ENCODE peak calls at places on chromosomes 7 and 10, in four cellular contexts. V is CD4-positive, alpha-beta memory T cell; F is sigmoid colon; O is NCI-H1436. M is an unnamed sample.

GRCh38 chr10:102781921-102782542 is 38.3 kb downstream of the WBP1L start:
- DNase-seq in O (no peak), F (no peak), V (no peak), M (no peak)

GRCh38 chr10:69911571-69912528 is 110.1 kb downstream of the COL13A1 start:
- DNase-seq in O (no peak), V (no peak), F (peak), M (no peak)

GRCh38 chr10:50992972-50993766 is 81.1 kb upstream of the PRKG1 start:
- DNase-seq in O (no peak), F (no peak), V (no peak), M (no peak)

GRCh38 chr7:76294344-76295024 is 8.0 kb upstream of the HSPB1 start:
- DNase-seq in F (peak), V (no peak), O (peak), M (peak)

GRCh38 chr7:91473619-91474018 is 209.4 kb downstream of the FZD1 start:
- DNase-seq in F (no peak), O (no peak), V (no peak), M (no peak)

GRCh38 chr10:43160067-43160918 is 22.0 kb downstream of the CSGALNACT2 start:
- DNase-seq in F (no peak), O (no peak), V (no peak), M (peak)

GRCh38 chr7:4834601-4835397 is 27.0 kb downstream of the PAPOLB start:
- DNase-seq in O (no peak), V (no peak), F (peak), M (no peak)

GRCh38 chr7:1741751-1742554 is 71.9 kb downstream of the ELFN1 start:
- DNase-seq in O (no peak), V (peak), F (no peak), M (no peak)

GRCh38 chr10:128539784-128540759 is 413.8 kb upstream of the MKI67 start:
- DNase-seq in O (no peak), F (no peak), V (no peak), M (no peak)

GRCh38 chr7:112143567-112143966 is 62.6 kb downstream of the DOCK4 start:
- DNase-seq in O (no peak), F (no peak), V (no peak), M (no peak)

GRCh38 chr10:131146790-131147189 is 164.7 kb downstream of the TCERG1L start:
- DNase-seq in V (no peak), F (no peak), O (no peak), M (no peak)

GRCh38 chr7:7183061-7183832 is 903 bp downstream of the C1GALT1 start:
- DNase-seq in O (peak), V (no peak), F (peak), M (peak)

GRCh38 chr10:83764681-83765080 is 374.6 kb upstream of the GHITM start:
- DNase-seq in V (no peak), F (no peak), O (no peak), M (no peak)

GRCh38 chr7:95596183-95597135 is at the start of gene PDK4:
- DNase-seq in F (peak), O (no peak), V (no peak), M (peak)

GRCh38 chr10:124032982-124033886 is 60.2 kb downstream of the CHST15 start:
- DNase-seq in V (no peak), O (no peak), F (peak), M (no peak)

GRCh38 chr10:104622598-104623209 is 18.4 kb upstream of the SORCS3 start:
- DNase-seq in V (no peak), F (no peak), O (peak), M (no peak)

GRCh38 chr10:118735294-118735693 is 19.5 kb downstream of the CACUL1 start:
- DNase-seq in O (no peak), F (no peak), V (no peak), M (no peak)

GRCh38 chr10:118940386-118940785 is 89.1 kb upstream of the NANOS1 start:
- DNase-seq in V (no peak), O (no peak), F (no peak), M (no peak)

GRCh38 chr10:66747451-66747850 is 178.4 kb upstream of the LRRTM3 start:
- DNase-seq in V (no peak), F (no peak), O (no peak), M (no peak)

GRCh38 chr7:101669307-101669706 is 40.2 kb upstream of the MYL10 start:
- DNase-seq in V (no peak), O (no peak), F (no peak), M (no peak)

GRCh38 chr10:21257919-21258318 is 267.6 kb downstream of the SKIDA1 start:
- DNase-seq in O (no peak), V (no peak), F (no peak), M (no peak)

GRCh38 chr7:50869108-50869716 is 86.5 kb upstream of the GRB10 start:
- DNase-seq in O (no peak), F (no peak), V (no peak), M (no peak)

GRCh38 chr10:63767512-63767911 is 246.3 kb downstream of the REEP3 start:
- DNase-seq in V (no peak), F (no peak), O (no peak), M (no peak)